ENCODE peak calls at places on chromosome 5, in four cellular contexts. D, L, K and W are unnamed samples.

GRCh38 chr5:17180957-17181723 is 36.3 kb upstream of the BASP1 start:
- DNase-seq in D (peak; percentile 95), L (no peak), K (no peak), W (no peak)

GRCh38 chr5:14818931-14819790 is 52.4 kb downstream of the ANKH start:
- DNase-seq in D (no peak), L (no peak), K (no peak), W (no peak)

GRCh38 chr5:165892383-165892782 is 2387.0 kb downstream of the MAT2B start:
- DNase-seq in D (peak; percentile 1), L (no peak), K (no peak), W (no peak)

GRCh38 chr5:67163231-67163756 is 33.3 kb downstream of the CD180 start:
- DNase-seq in D (no peak), L (no peak), K (no peak), W (no peak)

GRCh38 chr5:174571662-174572397 is 152.6 kb upstream of the MSX2 start:
- DNase-seq in D (peak; percentile 85), L (no peak), K (no peak), W (no peak)

GRCh38 chr5:81020478-81021167 is 60.5 kb downstream of the RASGRF2 start:
- DNase-seq in D (no peak), L (no peak), K (no peak), W (no peak)

GRCh38 chr5:59685806-59686205 is 207.7 kb downstream of the PDE4D start:
- DNase-seq in D (no peak), L (no peak), K (no peak), W (no peak)

GRCh38 chr5:42840279-42840678 is 28.6 kb upstream of the SELENOP start:
- DNase-seq in D (no peak), L (no peak), K (no peak), W (peak; percentile 71)

GRCh38 chr5:142145106-142145900 is 36.7 kb downstream of the NDFIP1 start:
- DNase-seq in D (peak; percentile 73), L (no peak), K (peak; percentile 11), W (peak; percentile 74)

GRCh38 chr5:1107167-1108007 is 4.5 kb downstream of the SLC12A7 start:
- DNase-seq in D (no peak), L (no peak), K (no peak), W (no peak)

GRCh38 chr5:1106385-1107166 is 5.3 kb downstream of the SLC12A7 start:
- DNase-seq in D (no peak), L (no peak), K (no peak), W (no peak)

GRCh38 chr5:1104327-1105006 is 7.4 kb downstream of the SLC12A7 start:
- DNase-seq in D (no peak), L (no peak), K (no peak), W (no peak)

GRCh38 chr5:1103505-1104326 is 8.1 kb downstream of the SLC12A7 start:
- DNase-seq in D (no peak), L (no peak), K (no peak), W (no peak)

GRCh38 chr5:1105350-1106265 is 6.3 kb downstream of the SLC12A7 start:
- DNase-seq in D (peak; percentile 74), L (no peak), K (no peak), W (peak; percentile 71)
- TF ChIP-seq POLR2A in D (no peak), L (no peak), K (no peak), W (no peak)

GRCh38 chr5:172641359-172642045 is 439 bp downstream of the NEURL1B start:
- DNase-seq in D (peak; percentile 23), L (no peak), K (no peak), W (no peak)
- TF ChIP-seq CTCF in D (peak; percentile 41), L (no peak), K (no peak), W (no peak)

GRCh38 chr5:132457371-132458225 is 33.0 kb downstream of the IRF1 start:
- DNase-seq in D (no peak), L (no peak), K (no peak), W (peak; percentile 94)
- TF ChIP-seq POLR2A in D (no peak), L (no peak), K (no peak), W (no peak)

DNA sequence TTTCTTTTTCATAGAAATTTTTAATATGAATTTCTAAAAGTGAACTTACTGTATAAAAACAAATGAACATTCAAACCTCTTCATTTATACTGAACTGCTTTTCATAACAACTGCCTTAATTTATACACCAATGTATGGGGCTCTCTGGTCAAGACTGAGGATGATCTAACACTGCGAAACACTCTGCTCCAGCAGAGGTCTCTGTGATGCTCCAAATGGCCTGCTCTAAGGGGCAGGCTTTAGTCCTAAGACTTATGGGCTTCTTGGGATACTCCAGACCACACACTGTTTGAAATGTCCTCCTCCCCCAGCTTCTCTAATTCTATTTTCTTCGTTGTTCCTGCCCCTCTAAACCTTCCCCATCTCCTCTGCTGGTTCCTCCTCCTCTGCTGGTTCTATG is 58.5 kb downstream of the LIFR start:
- DNase-seq in D (peak; percentile 25), L (no peak), K (no peak), W (peak; percentile 19)
- TF ChIP-seq CTCF in D (peak; percentile 28), L (no peak), K (no peak), W (peak; percentile 4)

GRCh38 chr5:163458778-163459405 is 1.0 kb downstream of the NUDCD2 start:
- DNase-seq in D (no peak), L (no peak), K (no peak), W (peak; percentile 33)

GRCh38 chr5:163463063-163463435 is 2.6 kb downstream of the HMMR start:
- DNase-seq in D (no peak), L (no peak), K (no peak), W (no peak)

GRCh38 chr5:163459465-163459887 is 426 bp downstream of the NUDCD2 start:
- DNase-seq in D (no peak), L (no peak), K (no peak), W (no peak)

GRCh38 chr5:163459888-163460561 is at the start of gene NUDCD2:
- DNase-seq in D (peak; percentile 99), L (peak; percentile 83), K (peak; percentile 96), W (peak; percentile 98)

DNA sequence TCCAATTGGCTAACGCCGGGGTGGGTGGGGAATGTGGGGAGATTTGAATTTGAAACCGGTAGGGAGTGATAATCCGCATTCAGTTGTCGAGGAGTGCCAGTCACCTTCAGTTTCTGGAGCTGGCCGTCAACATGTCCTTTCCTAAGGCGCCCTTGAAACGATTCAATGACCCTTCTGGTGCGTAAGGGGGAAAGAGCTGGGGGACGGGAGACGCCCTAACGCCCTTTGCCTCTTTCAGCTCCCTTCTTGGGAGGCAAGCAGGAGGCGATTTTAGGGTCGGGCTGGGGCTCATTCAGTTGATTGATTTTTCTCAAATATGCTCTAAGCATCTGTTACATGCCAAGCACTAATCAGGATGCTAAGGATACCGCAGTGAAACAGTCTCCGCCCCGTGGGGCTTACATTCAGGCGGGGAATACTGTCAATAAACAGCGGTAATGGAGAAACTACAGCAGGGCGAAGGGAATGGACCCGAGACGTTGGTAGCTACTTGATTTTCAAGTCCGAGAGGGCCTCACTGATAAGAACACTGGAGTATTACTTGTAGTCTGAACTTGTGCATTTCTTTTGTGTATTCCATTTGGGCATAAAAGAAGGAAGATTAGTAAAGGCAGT is at the start of gene HMMR:
- DNase-seq in D (peak; percentile 53), L (no peak), K (no peak), W (no peak)
- TF ChIP-seq POLR2A in D (peak; percentile 61), L (peak; percentile 25), K (peak; percentile 64), W (peak; percentile 60)

DNA sequence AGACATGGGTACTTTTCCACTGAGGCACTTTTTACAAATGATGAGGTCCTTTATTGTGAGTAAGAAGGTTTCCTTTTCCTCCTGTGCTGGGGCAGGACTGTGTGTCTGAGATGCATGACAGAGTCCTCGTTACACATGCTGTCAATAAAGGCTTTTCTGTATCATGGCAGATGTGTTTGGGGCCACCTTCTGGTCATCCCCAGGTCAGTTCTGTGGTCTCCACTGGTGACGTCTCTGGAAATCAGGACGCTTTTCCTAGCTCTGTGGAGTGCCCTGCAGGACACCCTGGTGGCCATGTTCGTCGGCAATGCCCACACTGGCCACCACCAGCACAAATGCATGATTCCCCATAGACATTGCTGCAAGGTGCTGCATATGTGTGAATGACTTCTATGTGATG is 2.8 kb downstream of the CMBL start:
- DNase-seq in D (peak; percentile 35), L (no peak), K (no peak), W (no peak)
- TF ChIP-seq CTCF in D (no peak), L (no peak), K (peak; percentile 4), W (no peak)

GRCh38 chr5:9279779-9280178 is 266.1 kb downstream of the SEMA5A start:
- DNase-seq in D (no peak), L (no peak), K (no peak), W (no peak)

GRCh38 chr5:9283021-9283420 is 262.9 kb downstream of the SEMA5A start:
- DNase-seq in D (no peak), L (no peak), K (no peak), W (no peak)

GRCh38 chr5:9284272-9284671 is 261.6 kb downstream of the SEMA5A start:
- DNase-seq in D (no peak), L (no peak), K (no peak), W (no peak)

GRCh38 chr5:9283473-9283872 is 262.4 kb downstream of the SEMA5A start:
- DNase-seq in D (no peak), L (no peak), K (no peak), W (no peak)

GRCh38 chr5:9282211-9282610 is 263.7 kb downstream of the SEMA5A start:
- DNase-seq in D (no peak), L (no peak), K (no peak), W (no peak)
- TF ChIP-seq POLR2A in D (no peak), L (no peak), K (no peak), W (no peak)

DNA sequence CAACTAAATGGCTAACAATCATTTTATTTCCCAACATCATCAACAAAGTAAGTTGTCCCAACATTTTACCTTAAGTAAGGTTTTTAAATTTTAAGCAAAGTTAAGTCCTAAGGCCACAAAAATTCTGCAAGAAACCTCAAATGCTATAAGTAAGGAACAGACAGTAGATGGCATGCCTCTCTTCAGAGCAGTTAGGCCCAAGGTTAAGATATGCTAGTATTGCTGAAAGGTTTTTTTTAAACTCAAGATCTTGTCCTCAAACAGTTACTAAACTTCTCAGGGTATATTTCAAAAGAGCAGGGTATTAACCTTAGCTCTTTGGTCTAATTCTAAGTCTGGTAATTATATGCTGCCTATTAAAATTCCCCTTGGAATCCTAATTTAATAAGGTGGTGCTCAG is 35.1 kb downstream of the PJA2 start:
- DNase-seq in D (no peak), L (no peak), K (no peak), W (no peak)
- TF ChIP-seq CTCF in D (no peak), L (no peak), K (no peak), W (no peak)

GRCh38 chr5:54944364-54944763 is 41.0 kb downstream of the ESM1 start:
- DNase-seq in D (peak; percentile 19), L (no peak), K (no peak), W (peak; percentile 19)
- TF ChIP-seq POLR2A in D (no peak), L (no peak), K (no peak), W (no peak)

GRCh38 chr5:167050568-167051214 is 1240.8 kb upstream of the WWC1 start:
- DNase-seq in D (no peak), L (no peak), K (no peak), W (no peak)
- TF ChIP-seq CTCF in D (no peak), L (no peak), K (no peak), W (no peak)